ENCODE peak calls at places on chromosomes 13 and 19, in seven cellular contexts. C is RCC 7860; N is CD8-positive, alpha-beta memory T cell; A is fibroblast of lung; W is AG04450; V is GM13977; L is effector memory CD4-positive, alpha-beta T cell. M is an unnamed sample.

GRCh38 chr13:99970761-99971575 is 599 bp downstream of the ZIC5 start:
- DNase-seq in C (no peak), N (no peak), A (no peak), W (no peak), V (no peak), L (no peak), M (peak)

GRCh38 chr19:38482496-38482895 is 49.0 kb downstream of the RYR1 start:
- DNase-seq in C (no peak), N (no peak), A (no peak), W (no peak), V (no peak), L (no peak), M (no peak)

GRCh38 chr13:48859168-48860105 is 116.3 kb upstream of the FNDC3A start:
- DNase-seq in C (no peak), N (no peak), A (no peak), W (no peak), V (peak), L (no peak), M (no peak)

GRCh38 chr19:3343619-3344502 is 22.5 kb upstream of the NFIC start:
- DNase-seq in C (peak), N (no peak), A (peak), W (no peak), V (peak), L (peak), M (no peak)

GRCh38 chr13:32454886-32455593 is 27.1 kb upstream of the N4BP2L1 start:
- DNase-seq in C (no peak), N (no peak), A (no peak), W (no peak), V (no peak), L (no peak), M (no peak)

GRCh38 chr13:42155251-42155650 is 106.8 kb downstream of the DGKH start:
- DNase-seq in C (no peak), N (no peak), A (no peak), W (no peak), V (no peak), L (no peak), M (no peak)

GRCh38 chr13:106625578-106625977 is 57.6 kb upstream of the ARGLU1 start:
- DNase-seq in C (no peak), N (no peak), A (no peak), W (no peak), V (no peak), L (no peak), M (no peak)

GRCh38 chr13:29294869-29295268 is 300.6 kb downstream of the SLC7A1 start:
- DNase-seq in C (no peak), N (no peak), A (no peak), W (no peak), V (no peak), L (no peak), M (no peak)

GRCh38 chr19:17985037-17985818 is 18.3 kb downstream of the KCNN1 start:
- DNase-seq in C (no peak), N (no peak), A (no peak), W (no peak), V (no peak), L (no peak), M (no peak)

GRCh38 chr13:46296920-46297319 is 85.2 kb downstream of the LRRC63 start:
- DNase-seq in C (peak), N (no peak), A (peak), W (peak), V (no peak), L (no peak), M (no peak)

GRCh38 chr19:14536926-14537692 is 7.7 kb downstream of the TECR start:
- DNase-seq in C (no peak), N (peak), A (peak), W (no peak), V (peak), L (no peak), M (no peak)

GRCh38 chr13:29624997-29625396 is 29.5 kb upstream of the SLC7A1 start:
- DNase-seq in C (no peak), N (no peak), A (no peak), W (no peak), V (no peak), L (no peak), M (no peak)

GRCh38 chr19:30371960-30372824 is at the start of gene ZNF536:
- DNase-seq in C (no peak), N (no peak), A (no peak), W (no peak), V (no peak), L (no peak), M (no peak)

GRCh38 chr13:109297628-109298027 is 488.8 kb downstream of the IRS2 start:
- DNase-seq in C (no peak), N (no peak), A (peak), W (peak), V (no peak), L (no peak), M (no peak)

GRCh38 chr19:3547301-3547731 is 8.3 kb downstream of the TEKTIP1 start:
- DNase-seq in C (no peak), N (no peak), A (no peak), W (no peak), V (no peak), L (no peak), M (no peak)

GRCh38 chr19:44718441-44719261 is 19.7 kb downstream of the CEACAM16 start:
- DNase-seq in C (peak), N (no peak), A (peak), W (peak), V (no peak), L (no peak), M (no peak)

GRCh38 chr19:3982701-3983541 is 2.3 kb downstream of the EEF2 start:
- DNase-seq in C (peak), N (no peak), A (peak), W (no peak), V (no peak), L (no peak), M (no peak)

GRCh38 chr13:26253262-26253786 is 605 bp upstream of the CDK8 start:
- DNase-seq in C (no peak), N (no peak), A (no peak), W (no peak), V (no peak), L (no peak), M (no peak)

GRCh38 chr19:1105217-1105872 is 1.6 kb downstream of the GPX4 start:
- DNase-seq in C (no peak), N (no peak), A (no peak), W (no peak), V (no peak), L (no peak), M (no peak)

GRCh38 chr13:40123962-40124647 is 468.6 kb downstream of the COG6 start:
- DNase-seq in C (no peak), N (no peak), A (no peak), W (no peak), V (no peak), L (no peak), M (no peak)

M was measured in type B pancreatic cell.